ENCODE peak calls at places on chromosomes 16 and 17, in six cellular contexts. E is HepG2, X is K562, M is A549, V is GM12878, D is endothelial cell of umbilical vein. Y is an unnamed sample.

GRCh38 chr16:82047374-82047773 is 12.3 kb downstream of the HSD17B2 start:
- DNase-seq in D (no peak), V (no peak), M (no peak), E (no peak), X (no peak), Y (no peak)

GRCh38 chr16:69017036-69017783 is 88.2 kb upstream of the HAS3 start:
- DNase-seq in V (no peak), D (peak; percentile 92), M (peak; percentile 69), E (no peak), X (peak; percentile 11), Y (peak; percentile 13)

GRCh38 chr16:31331141-31331764 is 23.7 kb upstream of the ITGAX start:
- DNase-seq in M (no peak), V (no peak), D (no peak), X (peak; percentile 5), E (no peak), Y (peak; percentile 62)

GRCh38 chr17:67818110-67819002 is 6.9 kb upstream of the BPTF start:
- DNase-seq in D (no peak), E (no peak), M (no peak), V (peak; percentile 88), X (no peak), Y (no peak)

GRCh38 chr16:72743011-72743761 is 304.7 kb downstream of the ZFHX3 start:
- DNase-seq in V (no peak), X (no peak), D (no peak), M (no peak), E (no peak), Y (no peak)

GRCh38 chr16:84677849-84678248 is 22.0 kb upstream of the USP10 start:
- DNase-seq in M (no peak), D (no peak), V (no peak), X (no peak), E (no peak), Y (no peak)

GRCh38 chr17:885971-886571 is 93.5 kb downstream of the NXN start:
- DNase-seq in V (no peak), D (no peak), X (no peak), E (no peak), M (no peak), Y (no peak)

GRCh38 chr17:46964315-46965265 is 14.5 kb downstream of the RPRML start:
- DNase-seq in V (no peak), X (peak; percentile 44), E (no peak), M (no peak), D (no peak), Y (peak; percentile 47)

GRCh38 chr16:88511060-88511459 is 58.0 kb downstream of the ZFPM1 start:
- DNase-seq in V (no peak), D (no peak), X (no peak), E (no peak), M (no peak), Y (no peak)

GRCh38 chr16:30874244-30874820 is 19.5 kb downstream of the BCL7C start:
- DNase-seq in E (no peak), X (no peak), V (no peak), M (no peak), D (no peak), Y (no peak)

GRCh38 chr16:22220076-22220453 is 14.0 kb downstream of the EEF2K start:
- DNase-seq in E (no peak), M (no peak), V (no peak), X (no peak), D (no peak), Y (no peak)

GRCh38 chr17:78383725-78384471 is 5.4 kb downstream of the PGS1 start:
- DNase-seq in E (no peak), V (peak; percentile 74), M (no peak), X (no peak), D (peak; percentile 99), Y (peak; percentile 96)

GRCh38 chr16:89564476-89565255 is 4.2 kb downstream of the RPL13 start:
- DNase-seq in E (peak; percentile 53), X (no peak), D (no peak), M (no peak), V (no peak), Y (peak; percentile 67)

GRCh38 chr17:75396025-75396424 is 9.5 kb downstream of the GRB2 start:
- DNase-seq in X (no peak), D (no peak), E (no peak), V (no peak), M (no peak), Y (no peak)

GRCh38 chr16:1938910-1939309 is 4.1 kb downstream of the MSRB1 start:
- DNase-seq in X (no peak), V (no peak), D (no peak), E (no peak), M (no peak), Y (peak; percentile 63)

GRCh38 chr16:56609463-56609921 is 1.1 kb downstream of the MT2A start:
- DNase-seq in V (peak; percentile 87), D (peak; percentile 82), X (peak; percentile 51), M (peak; percentile 53), E (peak; percentile 75), Y (peak; percentile 94)

GRCh38 chr17:8557176-8557806 is 73.2 kb downstream of the MYH10 start:
- DNase-seq in X (no peak), V (no peak), M (no peak), D (no peak), E (no peak), Y (peak; percentile 0)

GRCh38 chr17:32007463-32008298 is 498 bp downstream of the LRRC37B start:
- DNase-seq in V (no peak), M (peak; percentile 48), E (no peak), D (peak; percentile 48), X (peak; percentile 64), Y (peak; percentile 79)

GRCh38 chr17:34182036-34182803 is 72.9 kb upstream of the CCL2 start:
- DNase-seq in V (no peak), M (no peak), X (no peak), E (no peak), D (no peak), Y (no peak)

GRCh38 chr16:3175157-3176153 is 12.5 kb upstream of the OR1F1 start:
- DNase-seq in X (peak; percentile 75), M (peak; percentile 91), D (peak; percentile 39), E (peak; percentile 78), V (no peak), Y (peak; percentile 40)

GRCh38 chr16:22213236-22213635 is 7.2 kb downstream of the EEF2K start:
- DNase-seq in D (no peak), M (no peak), V (no peak), X (no peak), E (no peak), Y (no peak)

GRCh38 chr17:35312790-35313711 is 60.4 kb downstream of the SLFN11 start:
- DNase-seq in D (peak; percentile 71), E (peak; percentile 43), V (peak; percentile 43), M (peak; percentile 77), X (peak; percentile 58), Y (peak; percentile 87)

GRCh38 chr16:73713817-73714495 is 582.7 kb upstream of the PSMD7 start:
- DNase-seq in E (peak; percentile 42), D (no peak), X (peak; percentile 21), V (no peak), M (peak; percentile 29), Y (peak; percentile 43)

GRCh38 chr17:19410875-19411291 is at the start of gene RNF112:
- DNase-seq in X (no peak), M (no peak), E (no peak), D (no peak), V (no peak), Y (no peak)

GRCh38 chr16:57071840-57072541 is 20.4 kb upstream of the CPNE2 start:
- DNase-seq in M (peak; percentile 44), V (no peak), X (no peak), D (peak; percentile 39), E (no peak), Y (no peak)

GRCh38 chr17:64148699-64149098 is 18.8 kb upstream of the ERN1 start:
- DNase-seq in D (no peak), M (peak; percentile 44), V (no peak), E (no peak), X (no peak), Y (peak; percentile 69)

GRCh38 chr17:78759203-78759968 is 22.7 kb downstream of the CYTH1 start:
- DNase-seq in V (no peak), X (no peak), D (peak; percentile 46), M (no peak), E (no peak), Y (peak; percentile 69)

DNA sequence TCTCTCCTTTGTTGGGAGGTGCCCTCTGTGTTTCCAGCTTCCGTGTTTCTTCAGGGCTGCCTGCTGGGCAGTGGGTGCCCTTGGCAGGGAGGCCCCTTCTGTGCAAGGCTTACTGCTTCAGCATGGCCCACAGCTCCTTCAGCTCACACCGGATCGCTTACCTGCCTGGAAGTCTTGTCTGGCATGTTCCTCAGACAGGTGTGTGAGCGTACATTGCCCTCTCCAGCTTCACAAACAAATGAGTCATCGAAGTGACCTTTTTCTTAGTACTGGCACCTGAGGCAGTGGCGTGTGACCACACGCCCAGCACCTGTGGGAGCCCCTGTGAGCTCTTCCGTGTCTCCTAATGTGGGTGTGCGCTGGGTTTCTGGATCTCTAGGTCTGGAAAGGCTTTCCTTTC is 3.5 kb downstream of the RAB40C start:
- DNase-seq in D (no peak), X (no peak), E (no peak), M (no peak), V (no peak), Y (no peak)
- TF ChIP-seq MYC in D (no peak), X (no peak), E (no peak), M (no peak), V (no peak), Y (no peak)

GRCh38 chr17:42920922-42921321 is 20.3 kb downstream of the G6PC1 start:
- DNase-seq in V (no peak), E (peak; percentile 18), M (no peak), D (peak; percentile 92), X (no peak), Y (no peak)

GRCh38 chr17:42918902-42919521 is 18.4 kb downstream of the G6PC1 start:
- DNase-seq in D (no peak), X (no peak), V (no peak), E (peak; percentile 55), M (no peak), Y (no peak)

GRCh38 chr17:42920106-42920900 is 19.7 kb downstream of the G6PC1 start:
- DNase-seq in D (no peak), M (no peak), X (no peak), V (no peak), E (peak; percentile 63), Y (no peak)

GRCh38 chr17:42924891-42925290 is 24.3 kb downstream of the G6PC1 start:
- DNase-seq in M (no peak), E (no peak), X (no peak), V (no peak), D (peak; percentile 39), Y (no peak)

GRCh38 chr17:42922335-42922734 is 21.7 kb downstream of the G6PC1 start:
- DNase-seq in V (no peak), X (no peak), D (no peak), M (no peak), E (no peak), Y (no peak)
- TF ChIP-seq MYC in V (no peak), X (no peak), D (no peak), M (no peak), E (no peak), Y (no peak)

GRCh38 chr17:81792675-81793615 is 11.0 kb upstream of the GCGR start:
- DNase-seq in V (no peak), M (no peak), D (no peak), E (no peak), X (no peak), Y (no peak)
- TF ChIP-seq MYC in V (no peak), M (no peak), D (no peak), E (no peak), X (no peak), Y (no peak)

DNA sequence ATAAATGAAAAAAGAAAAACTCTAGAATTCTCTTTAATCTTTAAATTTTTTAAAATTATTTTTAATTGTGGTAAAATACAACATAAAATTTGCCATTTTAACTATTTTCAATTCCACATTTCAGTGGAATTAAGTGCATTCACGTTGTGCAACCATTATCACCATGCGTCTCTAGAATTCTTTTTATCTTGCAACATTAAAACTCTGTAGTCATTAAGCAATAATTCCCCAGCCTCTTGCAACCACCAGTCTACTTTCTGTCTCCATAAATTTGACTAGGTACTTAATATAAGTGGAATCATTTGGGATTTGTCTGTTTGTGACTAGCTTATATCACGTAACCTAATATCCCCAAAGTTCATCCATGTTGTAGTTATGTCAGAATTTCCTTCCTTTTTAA is 79.1 kb downstream of the TAOK1 start:
- DNase-seq in D (no peak), E (no peak), V (no peak), X (no peak), M (no peak), Y (peak; percentile 11)
- TF ChIP-seq MYC in D (no peak), E (no peak), V (no peak), X (no peak), M (no peak), Y (no peak)

Y was measured in NB4.